ENCODE peak calls at places on chromosomes 1 and 21, in nine cellular contexts. D is endodermal cell, R is uterus, T is left ventricle myocardium inferior, H is PC-9, M is cardiac muscle cell, W is tibial artery, U is MM.1S, P is fibroblast of lung. Z is an unnamed sample.
A peak's percentile ranks its signal among the peaks of the same experiment; 100 is the strongest.

GRCh38 chr1:226632169-226632884 is 83.8 kb downstream of the STUM start:
- DNase-seq in T (no peak), D (peak; percentile 33), U (no peak), R (peak; percentile 19), M (no peak), P (no peak), H (no peak), W (peak; percentile 21), Z (no peak)

GRCh38 chr1:236509647-236510401 is 14.0 kb upstream of the LGALS8 start:
- DNase-seq in W (no peak), P (no peak), M (no peak), R (no peak), D (no peak), U (no peak), T (no peak), H (no peak), Z (no peak)

GRCh38 chr1:207828485-207829158 is 76.8 kb downstream of the CD46 start:
- DNase-seq in R (peak; percentile 75), W (peak; percentile 86), H (peak; percentile 56), D (peak; percentile 93), T (peak; percentile 78), M (peak; percentile 91), P (peak; percentile 66), U (peak; percentile 87), Z (peak; percentile 45)

GRCh38 chr1:228402638-228403025 is 4.0 kb downstream of the TRIM11 start:
- DNase-seq in P (no peak), M (no peak), R (no peak), H (no peak), D (peak; percentile 23), W (no peak), U (no peak), T (no peak), Z (no peak)

GRCh38 chr1:245997471-245998258 is 509.4 kb downstream of the SMYD3 start:
- DNase-seq in M (peak; percentile 82), U (no peak), R (no peak), T (peak; percentile 56), P (peak; percentile 82), D (no peak), H (peak; percentile 51), W (no peak), Z (no peak)

GRCh38 chr1:34750610-34751009 is 4.2 kb upstream of the GJB5 start:
- DNase-seq in R (no peak), W (no peak), U (no peak), M (no peak), P (peak; percentile 5), T (no peak), H (no peak), D (no peak), Z (no peak)

GRCh38 chr1:18945401-18945849 is 11.1 kb downstream of the IFFO2 start:
- DNase-seq in M (peak; percentile 82), D (peak; percentile 77), R (peak; percentile 72), U (no peak), W (no peak), P (peak; percentile 71), H (no peak), T (peak; percentile 50), Z (no peak)

GRCh38 chr1:88398338-88398737 is 285.7 kb upstream of the PKN2 start:
- DNase-seq in M (no peak), U (no peak), R (no peak), W (no peak), H (peak; percentile 69), P (no peak), D (no peak), T (no peak), Z (no peak)

GRCh38 chr1:193558491-193559028 is 372.1 kb upstream of the B3GALT2 start:
- DNase-seq in W (peak; percentile 22), M (peak; percentile 90), T (no peak), D (no peak), H (peak; percentile 5), U (no peak), P (peak; percentile 91), R (no peak), Z (no peak)

GRCh38 chr1:4597020-4597419 is 57.4 kb upstream of the AJAP1 start:
- DNase-seq in W (no peak), T (no peak), D (no peak), U (no peak), H (no peak), P (no peak), M (no peak), R (no peak), Z (no peak)

GRCh38 chr1:155193275-155193990 is 14.3 kb downstream of the THBS3 start:
- DNase-seq in W (peak; percentile 87), M (peak; percentile 96), R (peak; percentile 96), P (peak; percentile 88), T (peak; percentile 87), H (peak; percentile 96), D (peak; percentile 99), U (peak; percentile 76), Z (peak; percentile 59)

GRCh38 chr1:158691907-158692306 is 5.4 kb upstream of the SPTA1 start:
- DNase-seq in D (no peak), R (no peak), W (no peak), T (no peak), M (no peak), P (no peak), U (no peak), H (no peak), Z (no peak)

GRCh38 chr21:44421901-44422840 is 33.1 kb upstream of the LRRC3 start:
- DNase-seq in W (peak; percentile 11), U (no peak), M (no peak), T (peak; percentile 10), H (no peak), P (no peak), R (no peak), D (peak; percentile 22), Z (no peak)

DNA sequence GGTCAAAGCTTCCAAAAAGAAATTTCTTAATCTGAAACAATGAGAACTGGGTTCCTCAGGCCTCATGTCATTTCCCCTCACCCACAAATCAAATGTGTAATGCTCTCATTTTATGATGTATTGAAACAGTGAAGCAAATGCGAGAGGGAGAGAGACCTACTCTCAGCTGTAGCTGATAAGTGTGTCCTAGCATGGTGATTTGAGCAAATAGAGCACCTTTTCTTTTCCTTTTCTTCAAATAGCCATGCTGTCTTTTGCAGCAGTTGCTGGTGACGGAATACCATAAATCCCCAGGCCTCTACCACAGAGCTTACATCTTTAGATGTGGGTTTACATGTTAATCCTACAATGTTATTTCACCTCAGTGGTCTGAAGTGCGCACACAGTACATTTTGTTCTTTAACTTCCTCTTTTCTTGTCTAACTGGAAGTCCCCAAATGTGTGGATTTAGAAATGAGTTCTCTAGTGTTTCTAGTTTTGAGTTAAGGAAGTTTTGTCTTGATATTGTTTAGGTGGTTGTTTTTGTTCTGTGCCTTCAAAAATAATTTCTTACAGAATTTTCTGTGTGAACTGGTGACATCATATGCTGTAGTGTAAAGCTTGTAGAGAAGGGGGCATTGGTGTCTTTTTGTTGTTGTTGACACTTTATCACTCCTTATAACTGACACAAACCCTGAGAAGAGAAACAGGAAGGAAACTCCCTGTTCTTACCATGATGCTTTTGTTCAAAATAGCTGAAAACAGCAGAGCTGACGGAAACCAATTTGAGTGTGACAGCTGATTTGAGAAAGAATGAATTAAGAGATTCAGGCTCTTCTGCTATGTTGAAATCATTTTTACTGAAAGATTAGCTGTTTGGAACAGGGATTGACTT is 12.1 kb downstream of the SMAP2 start:
- DNase-seq in H (no peak), U (peak; percentile 89), R (no peak), M (peak; percentile 34), T (no peak), D (no peak), P (no peak), W (no peak), Z (peak; percentile 88)
- H3K4me1 ChIP-seq in H (no peaks in the 10 kb centered on the region), U (peaks cover 86% of the 10 kb centered on the region), R (no peaks in the 10 kb centered on the region), M (peaks cover 16% of the 10 kb centered on the region), T (peaks cover 54% of the 10 kb centered on the region), D (peaks cover 25% of the 10 kb centered on the region), P (peaks cover 35% of the 10 kb centered on the region), W (peaks cover 42% of the 10 kb centered on the region), Z (peaks cover 91% of the 10 kb centered on the region)

GRCh38 chr1:183098349-183098748 is 75.1 kb downstream of the LAMC1 start:
- DNase-seq in D (no peak), U (no peak), P (no peak), R (no peak), H (no peak), T (no peak), M (no peak), W (no peak), Z (no peak)
- H3K4me1 ChIP-seq in D (no peaks in the 10 kb centered on the region), U (no peaks in the 10 kb centered on the region), P (peaks cover 25% of the 10 kb centered on the region), R (peaks cover 7% of the 10 kb centered on the region), H (peaks cover 13% of the 10 kb centered on the region), T (peaks cover 95% of the 10 kb centered on the region), M (peaks cover 4% of the 10 kb centered on the region), W (peaks cover 22% of the 10 kb centered on the region), Z (no peaks in the 10 kb centered on the region)

DNA sequence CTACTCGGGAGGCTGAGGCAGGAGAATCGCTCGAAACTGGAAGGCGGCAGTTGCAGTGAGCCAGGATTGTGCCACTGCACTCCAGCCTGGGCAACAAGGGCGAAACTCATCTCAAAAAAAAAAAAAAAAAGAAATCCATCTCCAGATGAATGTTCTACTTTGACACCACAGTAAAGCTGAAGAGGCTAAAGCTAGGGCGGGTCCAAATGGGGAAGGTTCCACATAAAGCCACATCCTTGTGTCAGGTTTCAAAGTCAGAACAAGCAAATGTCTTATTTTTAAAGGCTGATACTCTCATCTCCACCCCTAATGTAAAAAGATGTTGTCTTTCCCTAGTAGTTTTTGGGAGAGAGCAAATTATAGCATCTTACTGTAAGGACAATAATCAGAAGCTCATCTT is 4.4 kb upstream of the WARS2 start:
- DNase-seq in H (no peak), D (no peak), R (no peak), W (no peak), U (no peak), T (no peak), M (no peak), P (no peak), Z (no peak)
- H3K4me1 ChIP-seq in H (peaks cover 18% of the 10 kb centered on the region), D (peaks cover 6% of the 10 kb centered on the region), R (peaks cover 8% of the 10 kb centered on the region), W (peaks cover 10% of the 10 kb centered on the region), U (peaks cover 4% of the 10 kb centered on the region), T (peaks cover 24% of the 10 kb centered on the region), M (peaks cover 8% of the 10 kb centered on the region), P (peaks cover 2% of the 10 kb centered on the region), Z (peaks cover 19% of the 10 kb centered on the region)

DNA sequence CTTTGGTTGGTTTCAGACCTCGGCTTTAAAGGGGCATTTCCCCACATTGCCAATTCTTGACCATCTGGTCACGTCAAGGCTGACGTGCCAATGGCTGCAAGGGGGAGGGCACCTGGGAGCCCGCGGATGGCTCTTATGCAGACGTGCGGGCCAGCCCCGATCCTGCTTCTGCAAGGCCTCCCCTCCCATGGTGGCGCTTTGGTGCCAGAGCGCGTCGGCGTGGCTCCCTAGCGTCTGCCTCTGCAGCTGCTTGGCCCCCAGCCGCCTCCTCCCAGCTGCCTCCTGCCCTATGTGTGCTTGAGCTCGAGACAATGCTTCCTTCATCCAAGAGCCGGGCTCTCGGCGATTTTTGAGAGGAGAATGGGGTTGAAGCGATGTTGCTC is 29.1 kb downstream of the SKI start:
- DNase-seq in W (no peak), U (no peak), P (peak; percentile 76), R (no peak), H (no peak), D (no peak), M (peak; percentile 36), T (peak; percentile 57), Z (no peak)
- H3K4me1 ChIP-seq in W (peaks cover 63% of the 10 kb centered on the region), U (peaks cover 13% of the 10 kb centered on the region), P (no peaks in the 10 kb centered on the region), R (no peaks in the 10 kb centered on the region), H (peaks cover 12% of the 10 kb centered on the region), D (no peaks in the 10 kb centered on the region), M (no peaks in the 10 kb centered on the region), T (peaks cover 86% of the 10 kb centered on the region), Z (peaks cover 48% of the 10 kb centered on the region)

Z was measured in CD4-positive, CD25-positive, alpha-beta regulatory T cell.